ENCODE peak calls at places on chromosomes 2 and 18, in four cellular contexts. One of them, this sample, is unnamed.

GRCh38 chr2:210956101-210956500 is 399.7 kb downstream of the CPS1 start:
- DNase-seq in left ventricle myocardium inferior: no peak
- DNase-seq in A549: no peak
- DNase-seq in mesothelial cell of epicardium: no peak
- DNase-seq in this sample: no peak

GRCh38 chr2:7016120-7016519 is 98.9 kb downstream of the RNF144A start:
- DNase-seq in A549: no peak
- DNase-seq in mesothelial cell of epicardium: no peak
- DNase-seq in left ventricle myocardium inferior: no peak
- DNase-seq in this sample: no peak

GRCh38 chr2:131039908-131040660 is 53.2 kb downstream of the FAM168B start:
- DNase-seq in left ventricle myocardium inferior: no peak
- DNase-seq in A549: no peak
- DNase-seq in mesothelial cell of epicardium: no peak
- DNase-seq in this sample: no peak

GRCh38 chr18:23864620-23865019 is 149.9 kb upstream of the TTC39C start:
- DNase-seq in mesothelial cell of epicardium: no peak
- DNase-seq in A549: no peak
- DNase-seq in left ventricle myocardium inferior: no peak
- DNase-seq in this sample: no peak

GRCh38 chr2:205770557-205770956 is 88.3 kb downstream of the NRP2 start:
- DNase-seq in mesothelial cell of epicardium: no peak
- DNase-seq in left ventricle myocardium inferior: no peak
- DNase-seq in A549: no peak
- DNase-seq in this sample: no peak

GRCh38 chr2:241844066-241844728 is 14.5 kb downstream of the PDCD1 start:
- DNase-seq in mesothelial cell of epicardium: peak
- DNase-seq in A549: peak
- DNase-seq in left ventricle myocardium inferior: peak
- DNase-seq in this sample: peak

GRCh38 chr2:28753043-28753683 is 1.5 kb downstream of the PPP1CB start:
- DNase-seq in A549: peak
- DNase-seq in mesothelial cell of epicardium: no peak
- DNase-seq in left ventricle myocardium inferior: peak
- DNase-seq in this sample: no peak

GRCh38 chr2:31038385-31038784 is 99.9 kb downstream of the GALNT14 start:
- DNase-seq in mesothelial cell of epicardium: no peak
- DNase-seq in left ventricle myocardium inferior: no peak
- DNase-seq in A549: peak
- DNase-seq in this sample: no peak

GRCh38 chr2:9279426-9279825 is 72.8 kb downstream of the ASAP2 start:
- DNase-seq in A549: no peak
- DNase-seq in mesothelial cell of epicardium: no peak
- DNase-seq in left ventricle myocardium inferior: no peak
- DNase-seq in this sample: no peak

GRCh38 chr18:26057208-26057821 is 33.1 kb downstream of the SS18 start:
- DNase-seq in mesothelial cell of epicardium: no peak
- DNase-seq in A549: no peak
- DNase-seq in left ventricle myocardium inferior: no peak
- DNase-seq in this sample: no peak

GRCh38 chr2:73232471-73233153 is 427 bp downstream of the PRADC1 start:
- DNase-seq in mesothelial cell of epicardium: no peak
- DNase-seq in A549: peak
- DNase-seq in left ventricle myocardium inferior: no peak
- DNase-seq in this sample: no peak

GRCh38 chr2:212520340-212520739 is 18.3 kb downstream of the ERBB4 start:
- DNase-seq in left ventricle myocardium inferior: no peak
- DNase-seq in mesothelial cell of epicardium: no peak
- DNase-seq in A549: peak
- DNase-seq in this sample: no peak

GRCh38 chr2:135586148-135586547 is 54.9 kb downstream of the R3HDM1 start:
- DNase-seq in mesothelial cell of epicardium: no peak
- DNase-seq in left ventricle myocardium inferior: no peak
- DNase-seq in A549: no peak
- DNase-seq in this sample: no peak

GRCh38 chr2:135582383-135582782 is 51.1 kb downstream of the R3HDM1 start:
- DNase-seq in mesothelial cell of epicardium: no peak
- DNase-seq in A549: no peak
- DNase-seq in left ventricle myocardium inferior: no peak
- DNase-seq in this sample: no peak

GRCh38 chr2:135587958-135588357 is 56.7 kb downstream of the R3HDM1 start:
- DNase-seq in mesothelial cell of epicardium: no peak
- DNase-seq in left ventricle myocardium inferior: no peak
- DNase-seq in A549: no peak
- DNase-seq in this sample: no peak

GRCh38 chr2:135581282-135581681 is 50.0 kb downstream of the R3HDM1 start:
- DNase-seq in A549: no peak
- DNase-seq in left ventricle myocardium inferior: no peak
- DNase-seq in mesothelial cell of epicardium: no peak
- DNase-seq in this sample: no peak

DNA sequence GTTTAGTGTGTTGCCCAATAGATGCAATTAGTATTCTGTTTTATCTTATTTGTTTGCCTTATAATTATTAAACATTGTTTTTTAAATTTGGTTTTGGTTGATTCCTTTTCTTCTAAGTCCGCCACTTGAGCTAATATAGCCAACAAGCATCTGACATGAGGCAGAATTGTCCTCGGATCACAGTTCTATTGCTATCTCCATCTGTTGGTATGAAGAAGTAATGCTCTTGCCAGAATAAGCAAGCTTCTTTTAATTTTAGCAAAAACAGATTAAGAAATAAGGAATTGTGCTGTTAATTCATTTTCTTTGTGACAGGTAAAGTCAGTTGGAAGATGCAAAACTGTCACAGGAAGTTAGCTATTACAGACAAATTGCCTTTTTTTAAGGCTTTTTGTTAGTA is 54.3 kb downstream of the R3HDM1 start:
- DNase-seq in left ventricle myocardium inferior: no peak
- DNase-seq in mesothelial cell of epicardium: no peak
- DNase-seq in A549: peak
- DNase-seq in this sample: no peak
- TF ChIP-seq CTCF in left ventricle myocardium inferior: no peak
- TF ChIP-seq CTCF in mesothelial cell of epicardium: no peak
- TF ChIP-seq CTCF in A549: no peak
- TF ChIP-seq CTCF in this sample: peak

DNA sequence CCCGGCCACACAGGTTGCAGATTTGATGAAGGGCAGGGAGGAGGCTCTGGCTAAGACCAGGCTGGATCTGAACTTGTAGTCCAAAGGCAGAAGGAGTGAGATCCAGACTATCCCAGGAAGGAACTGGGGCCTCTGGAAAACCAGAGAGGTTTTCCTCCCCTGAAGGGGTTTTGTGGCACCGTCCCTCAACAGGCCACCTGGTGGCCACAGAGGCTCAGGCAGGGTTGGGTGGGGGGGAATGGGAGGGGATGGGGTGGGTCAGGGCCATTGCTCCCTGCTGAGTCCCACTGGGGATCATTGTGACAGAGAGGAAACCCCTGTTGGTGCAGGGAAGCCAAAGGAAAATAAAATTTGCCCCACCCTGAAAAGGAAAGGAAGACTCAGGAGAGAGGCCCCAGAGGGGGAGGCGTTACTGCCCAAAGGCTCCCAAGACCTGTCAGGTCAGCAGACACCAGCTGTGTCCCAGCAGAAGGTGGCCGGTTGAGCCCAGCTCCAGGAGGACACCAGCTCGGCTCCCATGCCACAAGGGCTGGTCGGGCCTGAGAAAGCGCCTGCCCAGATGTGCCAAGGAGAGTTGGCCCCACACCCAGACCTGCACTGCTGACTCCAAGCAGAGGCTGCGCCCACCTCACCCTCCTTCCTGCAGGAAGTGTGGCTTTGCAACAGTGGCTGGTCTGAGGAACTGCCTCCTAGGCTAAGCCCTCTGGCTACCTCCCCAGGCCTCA is 37.3 kb upstream of the PTMA start:
- DNase-seq in left ventricle myocardium inferior: no peak
- DNase-seq in A549: peak
- DNase-seq in mesothelial cell of epicardium: no peak
- DNase-seq in this sample: no peak
- TF ChIP-seq CTCF in left ventricle myocardium inferior: peak
- TF ChIP-seq CTCF in A549: peak
- TF ChIP-seq CTCF in mesothelial cell of epicardium: peak
- TF ChIP-seq CTCF in this sample: peak

GRCh38 chr2:191641609-191642008 is 36.3 kb upstream of the NABP1 start:
- DNase-seq in left ventricle myocardium inferior: no peak
- DNase-seq in A549: no peak
- DNase-seq in mesothelial cell of epicardium: no peak
- DNase-seq in this sample: no peak
- TF ChIP-seq CTCF in left ventricle myocardium inferior: no peak
- TF ChIP-seq CTCF in A549: no peak
- TF ChIP-seq CTCF in mesothelial cell of epicardium: no peak
- TF ChIP-seq CTCF in this sample: no peak

GRCh38 chr2:135603543-135603942 is 72.3 kb downstream of the R3HDM1 start:
- DNase-seq in A549: no peak
- DNase-seq in left ventricle myocardium inferior: no peak
- DNase-seq in mesothelial cell of epicardium: no peak
- DNase-seq in this sample: no peak

DNA sequence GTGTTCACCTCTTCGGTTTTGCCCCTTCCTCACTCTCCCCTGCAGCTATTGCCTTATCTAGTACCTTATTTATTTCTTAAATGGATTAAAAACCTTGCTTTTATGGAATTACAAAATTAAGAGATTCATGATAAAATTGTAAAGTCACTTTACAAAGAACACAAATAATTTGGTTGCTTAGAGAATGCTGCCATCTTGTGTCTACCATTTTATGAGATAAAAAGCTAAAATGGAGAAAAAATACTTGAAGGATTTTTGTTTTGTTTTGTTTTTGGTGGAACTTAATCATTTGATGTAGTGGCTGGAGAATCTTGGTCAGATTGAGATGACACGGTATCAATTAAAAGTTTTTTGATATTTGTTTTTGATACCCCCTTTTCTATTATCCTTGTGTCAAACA is 69.6 kb downstream of the R3HDM1 start:
- DNase-seq in mesothelial cell of epicardium: no peak
- DNase-seq in A549: peak
- DNase-seq in left ventricle myocardium inferior: no peak
- DNase-seq in this sample: no peak
- TF ChIP-seq CTCF in mesothelial cell of epicardium: no peak
- TF ChIP-seq CTCF in A549: peak
- TF ChIP-seq CTCF in left ventricle myocardium inferior: peak
- TF ChIP-seq CTCF in this sample: no peak

DNA sequence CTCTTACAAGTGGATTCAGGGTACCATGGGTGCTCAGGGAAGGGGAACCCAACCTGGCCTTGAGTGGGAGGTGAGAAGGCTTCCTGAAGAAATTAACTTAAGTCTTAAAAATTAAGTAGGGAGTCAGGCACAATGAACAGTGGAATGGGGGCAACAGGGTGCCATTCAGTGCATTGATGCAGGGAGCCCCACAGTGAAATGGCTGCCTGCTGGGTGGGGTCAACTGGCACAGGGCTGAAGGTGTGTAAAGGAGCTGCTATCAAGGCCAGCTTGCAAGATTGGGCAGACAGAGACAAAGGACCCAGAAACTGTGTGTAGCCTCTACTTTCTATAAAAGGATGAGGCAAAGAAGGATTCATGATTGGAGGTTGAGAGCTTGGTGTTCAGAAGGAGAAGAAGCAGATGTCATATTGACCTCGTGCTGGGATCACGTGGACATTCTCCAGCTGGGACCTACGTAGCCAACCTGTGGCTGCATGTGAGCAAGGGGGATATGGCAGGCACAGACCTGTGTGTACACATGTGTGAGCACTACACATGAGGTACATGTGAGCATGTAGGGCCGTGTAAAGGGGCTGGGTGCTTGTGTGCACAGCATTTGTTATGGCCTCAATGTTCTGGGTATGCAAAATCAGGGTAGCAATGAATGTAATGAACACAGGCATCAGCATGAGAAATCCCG is 209.5 kb upstream of the HAAO start:
- DNase-seq in left ventricle myocardium inferior: no peak
- DNase-seq in mesothelial cell of epicardium: no peak
- DNase-seq in A549: no peak
- DNase-seq in this sample: no peak
- TF ChIP-seq CTCF in left ventricle myocardium inferior: no peak
- TF ChIP-seq CTCF in mesothelial cell of epicardium: no peak
- TF ChIP-seq CTCF in A549: no peak
- TF ChIP-seq CTCF in this sample: no peak